ENCODE peak calls at places on chromosomes 12 and 14, in four cellular contexts. R is heart right ventricle, V is breast epithelium, G is heart left ventricle. C is an unnamed sample.
A peak's percentile ranks its signal among the peaks of the same experiment; 100 is the strongest.

GRCh38 chr14:76050797-76051392 is 65.3 kb downstream of the IFT43 start:
- DNase-seq in R (no peak), V (no peak), G (no peak), C (no peak)

GRCh38 chr14:64091217-64091616 is 203.0 kb downstream of the ESR2 start:
- DNase-seq in R (no peak), G (no peak), V (no peak), C (no peak)

GRCh38 chr14:94601961-94602391 is 10.2 kb upstream of the SERPINA3 start:
- DNase-seq in G (no peak), V (no peak), R (peak; percentile 67), C (peak; percentile 75)

GRCh38 chr12:117583677-117584076 is 222.3 kb upstream of the NOS1 start:
- DNase-seq in G (no peak), R (no peak), V (no peak), C (no peak)

GRCh38 chr12:642633-643477 is 20.4 kb downstream of the NINJ2 start:
- DNase-seq in G (peak; percentile 93), V (no peak), R (peak; percentile 82), C (peak; percentile 82)

GRCh38 chr14:93239869-93240677 is 33.0 kb downstream of the UBR7 start:
- DNase-seq in V (no peak), R (no peak), G (no peak), C (no peak)

GRCh38 chr14:92960706-92961566 is 38.0 kb downstream of the CHGA start:
- DNase-seq in R (no peak), G (peak; percentile 47), V (no peak), C (peak; percentile 14)

GRCh38 chr14:89378119-89378518 is 38.9 kb downstream of the FOXN3 start:
- DNase-seq in V (no peak), R (no peak), G (no peak), C (no peak)

GRCh38 chr12:69766260-69766659 is 27.6 kb downstream of the RAB3IP start:
- DNase-seq in G (no peak), R (no peak), V (no peak), C (no peak)

GRCh38 chr12:31238764-31239387 is 87.1 kb downstream of the SINHCAF start:
- DNase-seq in V (peak; percentile 69), R (peak; percentile 36), G (no peak), C (peak; percentile 64)

DNA sequence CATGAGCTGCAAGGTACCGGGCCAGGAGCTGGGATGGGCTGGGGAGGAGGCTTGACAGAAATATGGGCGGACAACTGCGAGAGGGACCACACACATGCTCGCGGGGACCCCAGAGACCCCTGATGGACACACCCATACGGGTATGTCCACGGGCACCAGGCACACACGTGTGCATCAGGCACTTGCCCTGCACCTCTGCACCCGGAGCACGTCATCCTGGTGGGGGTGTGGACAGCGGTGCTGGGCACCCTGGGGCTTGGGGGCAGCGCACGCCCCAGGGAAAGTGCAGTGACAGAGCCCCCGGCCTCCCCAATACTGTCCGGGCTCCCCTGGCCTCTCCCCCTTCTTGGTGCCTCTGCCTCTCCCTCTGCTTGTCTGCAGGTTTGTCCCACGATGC is 1.7 kb upstream of the CRIP1 start:
- DNase-seq in R (no peak), G (no peak), V (no peak), C (no peak)
- H3K4me1 ChIP-seq in R (peaks cover 100% of the 10 kb centered on the region), G (peaks cover 99% of the 10 kb centered on the region), V (peaks cover 46% of the 10 kb centered on the region), C (peaks cover 100% of the 10 kb centered on the region)

GRCh38 chr14:30872602-30873001 is 1.8 kb upstream of the COCH start:
- DNase-seq in V (no peak), G (no peak), R (no peak), C (no peak)
- H3K27me3 ChIP-seq in V (peaks cover 32% of the 10 kb centered on the region), G (peaks cover 13% of the 10 kb centered on the region), R (peaks cover 74% of the 10 kb centered on the region), C (peaks cover 87% of the 10 kb centered on the region)

GRCh38 chr12:4579305-4580097 is 17.5 kb downstream of the DYRK4 start:
- DNase-seq in V (no peak), G (no peak), R (no peak), C (no peak)
- TF ChIP-seq CTCF in V (no peak), G (peak; percentile 13), R (peak; percentile 7), C (peak; percentile 22)

DNA sequence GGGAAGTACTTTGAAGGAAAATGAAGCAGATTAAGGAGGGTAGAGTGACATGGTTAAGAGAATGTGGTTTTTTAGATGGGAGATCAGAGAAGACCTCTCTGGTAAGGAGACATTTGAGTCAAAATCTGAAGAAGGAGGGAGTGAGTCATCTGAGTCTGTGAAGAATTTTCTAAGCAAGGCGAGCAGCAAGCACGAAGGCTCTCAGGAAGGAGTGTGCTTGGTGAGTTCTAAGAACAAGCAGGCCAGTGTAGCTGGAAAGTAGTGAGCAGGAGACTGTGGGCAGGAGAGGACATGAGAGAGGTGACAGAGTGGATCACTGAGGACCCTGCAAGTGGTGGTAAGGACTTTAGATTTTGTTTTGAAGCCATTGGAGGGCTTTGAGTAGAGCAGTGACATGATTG is 76.3 kb upstream of the FUT8 start:
- DNase-seq in R (no peak), V (no peak), G (no peak), C (no peak)
- H3K4me1 ChIP-seq in R (peaks cover 20% of the 10 kb centered on the region), V (peaks cover 6% of the 10 kb centered on the region), G (peaks cover 20% of the 10 kb centered on the region), C (peaks cover 17% of the 10 kb centered on the region)

GRCh38 chr12:14279845-14280244 is 85.6 kb upstream of the ATF7IP start:
- DNase-seq in R (no peak), V (no peak), G (no peak), C (no peak)
- H3K27me3 ChIP-seq in R (no peaks in the 10 kb centered on the region), V (no peaks in the 10 kb centered on the region), G (no peaks in the 10 kb centered on the region), C (no peaks in the 10 kb centered on the region)

GRCh38 chr12:89882051-89882450 is 173.4 kb upstream of the ATP2B1 start:
- DNase-seq in R (no peak), V (no peak), G (no peak), C (no peak)
- TF ChIP-seq CTCF in R (no peak), V (no peak), G (no peak), C (no peak)

GRCh38 chr12:120742207-120742536 is 16.5 kb downstream of the ACADS start:
- DNase-seq in G (no peak), V (no peak), R (no peak), C (peak; percentile 40)
- H3K4me1 ChIP-seq in G (no peaks in the 10 kb centered on the region), V (no peaks in the 10 kb centered on the region), R (no peaks in the 10 kb centered on the region), C (no peaks in the 10 kb centered on the region)

GRCh38 chr14:101082436-101083384 is 179.2 kb upstream of the RTL1 start:
- DNase-seq in R (no peak), G (peak; percentile 22), V (no peak), C (no peak)

GRCh38 chr14:101080922-101081593 is 177.5 kb upstream of the RTL1 start:
- DNase-seq in R (no peak), V (no peak), G (no peak), C (no peak)

GRCh38 chr14:101084436-101084826 is 180.9 kb upstream of the RTL1 start:
- DNase-seq in G (no peak), R (no peak), V (no peak), C (no peak)

GRCh38 chr14:101083564-101084435 is 180.3 kb upstream of the RTL1 start:
- DNase-seq in G (peak; percentile 28), V (no peak), R (peak; percentile 9), C (no peak)

DNA sequence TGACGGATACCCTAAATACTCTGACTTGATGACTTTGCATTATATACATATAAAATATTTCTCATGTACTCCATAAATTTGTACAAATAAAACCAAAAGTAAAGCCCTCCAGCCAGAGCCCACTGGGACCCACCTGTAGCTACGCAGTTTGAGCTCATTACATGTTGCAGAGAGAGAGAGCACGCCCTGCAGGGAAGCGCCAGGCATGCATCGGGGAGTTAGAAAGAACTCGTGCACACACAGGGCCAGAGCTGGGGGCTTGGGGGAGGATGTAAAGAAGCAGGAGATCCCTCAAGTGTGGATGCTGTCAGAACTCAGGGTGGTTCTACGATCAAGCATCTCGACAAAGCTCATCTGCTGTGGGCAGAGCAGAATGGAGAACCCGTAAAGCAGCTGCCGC is 178.5 kb upstream of the RTL1 start:
- DNase-seq in V (no peak), G (no peak), R (no peak), C (no peak)
- H3K27me3 ChIP-seq in V (peaks cover 20% of the 10 kb centered on the region), G (peaks cover 18% of the 10 kb centered on the region), R (peaks cover 49% of the 10 kb centered on the region), C (peaks cover 84% of the 10 kb centered on the region)

DNA sequence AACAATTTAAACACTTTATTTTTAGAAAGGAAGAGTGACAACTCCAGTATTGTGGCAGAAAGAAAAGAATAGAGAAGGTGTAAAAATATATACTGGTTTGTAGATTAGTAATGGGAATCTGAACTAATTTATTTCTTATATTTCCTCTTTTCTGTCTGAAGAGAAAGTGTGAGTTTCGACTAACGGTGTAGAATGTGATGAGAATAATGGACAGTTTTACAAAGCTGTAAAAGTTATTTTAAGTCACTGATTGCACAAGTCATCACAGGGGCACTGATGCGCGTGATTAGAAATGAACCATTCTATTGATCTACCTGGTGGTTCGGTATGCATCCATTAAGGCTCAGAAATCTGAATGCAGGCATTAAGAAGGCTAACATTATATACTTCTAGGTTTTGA is 158.5 kb upstream of the ATXN7L3B start:
- DNase-seq in V (no peak), R (no peak), G (no peak), C (no peak)
- TF ChIP-seq CTCF in V (no peak), R (no peak), G (no peak), C (no peak)

GRCh38 chr14:22579881-22580280 is 9.1 kb downstream of the DAD1 start:
- DNase-seq in R (no peak), G (no peak), V (no peak), C (no peak)

GRCh38 chr14:22587247-22587646 is 1.8 kb downstream of the DAD1 start:
- DNase-seq in V (no peak), R (no peak), G (no peak), C (no peak)

GRCh38 chr14:22588419-22589095 is 467 bp downstream of the DAD1 start:
- DNase-seq in G (no peak), R (no peak), V (no peak), C (no peak)

GRCh38 chr14:22580604-22581003 is 8.4 kb downstream of the DAD1 start:
- DNase-seq in R (no peak), G (no peak), V (no peak), C (no peak)

DNA sequence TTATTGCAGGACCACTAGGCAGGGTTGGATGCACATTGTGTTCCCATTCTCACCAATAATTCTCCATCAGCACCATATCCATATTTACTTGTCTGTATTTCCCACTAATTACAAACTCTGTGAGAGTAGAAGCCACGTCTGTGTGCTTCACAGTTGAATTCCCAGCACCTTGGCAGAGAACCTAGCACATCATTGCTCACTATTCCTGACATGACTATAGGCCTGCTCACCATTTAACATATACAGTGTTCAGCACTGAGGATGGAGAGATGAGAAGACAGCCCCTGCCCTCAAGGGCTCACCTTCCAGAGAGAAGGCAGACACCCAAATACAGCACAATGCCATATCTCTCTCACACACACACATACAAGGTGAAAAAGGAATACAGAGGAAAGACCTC is 5.0 kb downstream of the DAD1 start:
- DNase-seq in R (no peak), G (no peak), V (no peak), C (no peak)
- H3K4me1 ChIP-seq in R (peaks cover 61% of the 10 kb centered on the region), G (peaks cover 61% of the 10 kb centered on the region), V (peaks cover 5% of the 10 kb centered on the region), C (peaks cover 71% of the 10 kb centered on the region)